ENCODE peak calls at places on chromosomes 6 and 20, in six cellular contexts. Q is heart right ventricle, K is transverse colon, G is WERI-Rb-1, A is body of pancreas, Y is sigmoid colon. M is an unnamed sample.
A peak's percentile ranks its signal among the peaks of the same experiment; 100 is the strongest.

GRCh38 chr20:5835234-5835845 is 85.1 kb downstream of the SHLD1 start:
- DNase-seq in Q (peak; percentile 21), K (no peak), G (peak; percentile 31), A (peak; percentile 59), Y (no peak), M (peak; percentile 79)

GRCh38 chr6:167817016-167817415 is 9.7 kb upstream of the AFDN start:
- DNase-seq in Q (no peak), K (no peak), G (no peak), A (no peak), Y (no peak), M (no peak)

GRCh38 chr6:127267742-127268588 is 1.3 kb downstream of the RNF146 start:
- DNase-seq in Q (no peak), K (no peak), G (no peak), A (no peak), Y (no peak), M (peak; percentile 4)

GRCh38 chr6:25176466-25176865 is 102.7 kb upstream of the CARMIL1 start:
- DNase-seq in Q (no peak), K (no peak), G (no peak), A (no peak), Y (no peak), M (no peak)

GRCh38 chr20:4519530-4519929 is 202.2 kb upstream of the PRND start:
- DNase-seq in Q (no peak), K (no peak), G (peak; percentile 53), A (no peak), Y (no peak), M (peak; percentile 46)

GRCh38 chr6:36301781-36302180 is 31.9 kb downstream of the PNPLA1 start:
- DNase-seq in Q (no peak), K (no peak), G (no peak), A (no peak), Y (no peak), M (no peak)

GRCh38 chr6:169224185-169224695 is 29.4 kb downstream of the THBS2 start:
- DNase-seq in Q (no peak), K (no peak), G (no peak), A (no peak), Y (peak; percentile 61), M (no peak)

GRCh38 chr6:121521164-121521555 is 85.7 kb downstream of the GJA1 start:
- DNase-seq in Q (no peak), K (no peak), G (no peak), A (no peak), Y (no peak), M (no peak)

GRCh38 chr6:26158581-26159416 is 71.6 kb downstream of the HFE start:
- DNase-seq in Q (peak; percentile 42), K (peak; percentile 87), G (peak; percentile 65), A (peak; percentile 78), Y (peak; percentile 89), M (peak; percentile 64)

GRCh38 chr6:108105584-108105983 is 31.0 kb upstream of the OSTM1 start:
- DNase-seq in Q (no peak), K (no peak), G (no peak), A (no peak), Y (no peak), M (no peak)

GRCh38 chr6:17061097-17061496 is 40.8 kb upstream of the STMND1 start:
- DNase-seq in Q (no peak), K (no peak), G (no peak), A (no peak), Y (no peak), M (no peak)

GRCh38 chr20:23407770-23408467 is 13.4 kb downstream of the NAPB start:
- DNase-seq in Q (no peak), K (no peak), G (no peak), A (no peak), Y (no peak), M (no peak)

GRCh38 chr6:39688494-39688893 is 36.7 kb downstream of the KIF6 start:
- DNase-seq in Q (no peak), K (no peak), G (no peak), A (no peak), Y (no peak), M (peak; percentile 4)

GRCh38 chr20:36880741-36881250 is 4.9 kb downstream of the TLDC2 start:
- DNase-seq in Q (no peak), K (no peak), G (no peak), A (no peak), Y (no peak), M (no peak)

GRCh38 chr20:49964964-49965780 is 17.6 kb upstream of the SNAI1 start:
- DNase-seq in Q (no peak), K (peak; percentile 31), G (peak; percentile 77), A (peak; percentile 52), Y (peak; percentile 46), M (peak; percentile 69)

GRCh38 chr20:35010405-35011192 is 54.9 kb downstream of the MYH7B start:
- DNase-seq in Q (no peak), K (no peak), G (no peak), A (peak; percentile 2), Y (no peak), M (no peak)

GRCh38 chr6:33980176-33980805 is 165.6 kb downstream of the GRM4 start:
- DNase-seq in Q (no peak), K (no peak), G (peak; percentile 21), A (no peak), Y (no peak), M (no peak)

GRCh38 chr6:35737413-35738211 is 780 bp downstream of the ARMC12 start:
- DNase-seq in Q (no peak), K (no peak), G (peak; percentile 48), A (no peak), Y (no peak), M (peak; percentile 87)

GRCh38 chr6:79338493-79338892 is 104.0 kb upstream of the HMGN3 start:
- DNase-seq in Q (no peak), K (no peak), G (no peak), A (no peak), Y (no peak), M (no peak)

GRCh38 chr20:63321148-63321831 is 28.3 kb downstream of the COL20A1 start:
- DNase-seq in Q (peak; percentile 75), K (no peak), G (no peak), A (peak; percentile 21), Y (peak; percentile 82), M (peak; percentile 46)

GRCh38 chr6:44257007-44257752 is at the start of gene SLC35B2:
- DNase-seq in Q (peak; percentile 70), K (peak; percentile 70), G (peak; percentile 91), A (peak; percentile 72), Y (peak; percentile 84), M (peak; percentile 72)

GRCh38 chr6:157673596-157673995 is 149.4 kb upstream of the SNX9 start:
- DNase-seq in Q (no peak), K (no peak), G (peak; percentile 68), A (no peak), Y (peak; percentile 60), M (no peak)

GRCh38 chr20:59571591-59572314 is 32.6 kb upstream of the PHACTR3 start:
- DNase-seq in Q (peak; percentile 66), K (peak; percentile 59), G (peak; percentile 54), A (peak; percentile 65), Y (peak; percentile 80), M (peak; percentile 50)

GRCh38 chr6:45616209-45616608 is 238.5 kb upstream of the SUPT3H start:
- DNase-seq in Q (no peak), K (no peak), G (no peak), A (no peak), Y (no peak), M (no peak)

GRCh38 chr20:25553819-25554296 is 31.5 kb downstream of the NINL start:
- DNase-seq in Q (no peak), K (no peak), G (no peak), A (no peak), Y (peak; percentile 75), M (no peak)

GRCh38 chr6:162443101-162443500 is 284.5 kb downstream of the PRKN start:
- DNase-seq in Q (no peak), K (no peak), G (no peak), A (peak; percentile 88), Y (no peak), M (peak; percentile 54)

GRCh38 chr6:148186916-148187315 is 155.7 kb upstream of the SASH1 start:
- DNase-seq in Q (no peak), K (no peak), G (no peak), A (peak; percentile 11), Y (no peak), M (no peak)

GRCh38 chr6:21164768-21165326 is 428.7 kb upstream of the SOX4 start:
- DNase-seq in Q (no peak), K (no peak), G (no peak), A (no peak), Y (no peak), M (no peak)

GRCh38 chr6:146351018-146351417 is 192.6 kb upstream of the RAB32 start:
- DNase-seq in Q (no peak), K (no peak), G (no peak), A (no peak), Y (no peak), M (no peak)

GRCh38 chr6:95866732-95867131 is 149.0 kb upstream of the FUT9 start:
- DNase-seq in Q (no peak), K (peak; percentile 7), G (peak; percentile 30), A (peak; percentile 60), Y (no peak), M (peak; percentile 12)

GRCh38 chr20:50551288-50551687 is 41.1 kb downstream of the PTPN1 start:
- DNase-seq in Q (no peak), K (no peak), G (no peak), A (no peak), Y (no peak), M (no peak)

GRCh38 chr20:19048898-19049889 is 163.2 kb upstream of the SLC24A3 start:
- DNase-seq in Q (peak; percentile 36), K (no peak), G (no peak), A (no peak), Y (peak; percentile 70), M (no peak)

GRCh38 chr20:887137-887536 is 29.0 kb downstream of the ANGPT4 start:
- DNase-seq in Q (no peak), K (no peak), G (peak; percentile 20), A (no peak), Y (no peak), M (no peak)
- H3K27me3 ChIP-seq in Q (peaks cover 29% of the 10 kb centered on the region), K (peaks cover 28% of the 10 kb centered on the region), G (no peaks in the 10 kb centered on the region), A (no peaks in the 10 kb centered on the region), Y (peaks cover 11% of the 10 kb centered on the region), M (peaks cover 23% of the 10 kb centered on the region)

DNA sequence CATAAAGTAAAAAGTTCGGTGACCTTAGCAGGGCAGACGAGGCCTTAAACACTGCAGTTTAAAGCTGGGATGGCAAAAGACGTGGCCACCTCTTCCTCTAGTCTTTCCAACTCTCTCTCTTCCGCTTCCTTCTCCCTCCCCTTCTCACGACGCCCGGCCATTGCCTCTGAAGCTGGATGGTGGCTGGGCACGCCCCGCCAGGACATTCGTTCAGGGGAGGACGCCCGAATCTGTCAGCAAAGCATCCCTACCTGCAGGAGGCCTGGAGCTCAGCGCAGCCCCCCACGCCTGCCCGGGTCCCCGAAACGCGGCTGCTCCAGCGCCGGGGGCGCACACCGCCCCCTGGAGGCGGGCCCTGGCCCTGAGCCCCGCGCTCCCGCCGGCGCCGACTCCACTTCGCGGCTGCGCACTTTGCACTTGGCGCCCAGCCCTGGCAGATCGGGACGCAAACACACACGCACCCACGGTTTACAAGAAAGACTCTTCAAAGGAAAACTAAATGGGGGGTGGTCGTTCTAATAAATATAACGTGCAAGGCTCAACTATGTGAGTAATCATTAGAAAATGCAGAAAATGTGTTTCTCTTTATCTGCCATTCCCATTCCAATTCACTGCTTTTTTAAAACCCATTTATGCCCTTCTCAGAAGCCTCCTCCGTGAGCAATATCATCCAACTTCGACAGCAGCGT is 54.7 kb upstream of the FOXC1 start:
- DNase-seq in Q (peak; percentile 88), K (peak; percentile 71), G (peak; percentile 53), A (peak; percentile 68), Y (peak; percentile 86), M (peak; percentile 46)
- TF ChIP-seq CTCF in Q (peak; percentile 89), K (peak; percentile 37), G (peak; percentile 83), A (peak; percentile 46), Y (peak; percentile 63), M (peak; percentile 72)

GRCh38 chr6:136822051-136822378 is 377 bp upstream of the PEX7 start:
- DNase-seq in Q (no peak), K (no peak), G (no peak), A (peak; percentile 42), Y (no peak), M (peak; percentile 1)
- H3K9me3 ChIP-seq in Q (no peaks in the 10 kb centered on the region), K (no peaks in the 10 kb centered on the region), G (no peaks in the 10 kb centered on the region), A (no peaks in the 10 kb centered on the region), Y (no peaks in the 10 kb centered on the region), M (no peaks in the 10 kb centered on the region)

GRCh38 chr20:1944345-1945099 is 49.3 kb downstream of the SIRPA start:
- DNase-seq in Q (no peak), K (no peak), G (no peak), A (no peak), Y (peak; percentile 53), M (no peak)
- H3K27me3 ChIP-seq in Q (peaks cover 8% of the 10 kb centered on the region), K (peaks cover 12% of the 10 kb centered on the region), G (no peaks in the 10 kb centered on the region), A (no peaks in the 10 kb centered on the region), Y (no peaks in the 10 kb centered on the region), M (peaks cover 33% of the 10 kb centered on the region)